ENCODE peak calls at places on chromosomes 7 and 10, in six cellular contexts. One of them, this sample, is unnamed. For H3K9me3, the result is how much of the 10 kb centered on the place peaks cover.

GRCh38 chr10:125012851-125013528 is 71.1 kb downstream of the ZRANB1 start:
- DNase-seq in NT2/D1: no peak
- DNase-seq in A549: no peak
- DNase-seq in CD8-positive, alpha-beta memory T cell: no peak
- DNase-seq in OCI-LY7: no peak
- DNase-seq in ovary: no peak
- DNase-seq in this sample: no peak

GRCh38 chr7:141012044-141012685 is 2.6 kb downstream of the MRPS33 start:
- DNase-seq in NT2/D1: peak
- DNase-seq in A549: peak
- DNase-seq in CD8-positive, alpha-beta memory T cell: peak
- DNase-seq in OCI-LY7: peak
- DNase-seq in ovary: peak
- DNase-seq in this sample: peak

GRCh38 chr7:142901426-142902259 is 16.1 kb upstream of the TRPV6 start:
- DNase-seq in NT2/D1: no peak
- DNase-seq in A549: no peak
- DNase-seq in CD8-positive, alpha-beta memory T cell: no peak
- DNase-seq in OCI-LY7: no peak
- DNase-seq in ovary: no peak
- DNase-seq in this sample: no peak

GRCh38 chr10:100917071-100917470 is 4.3 kb downstream of the SLF2 start:
- DNase-seq in NT2/D1: no peak
- DNase-seq in A549: no peak
- DNase-seq in CD8-positive, alpha-beta memory T cell: no peak
- DNase-seq in OCI-LY7: no peak
- DNase-seq in ovary: no peak
- DNase-seq in this sample: no peak

GRCh38 chr10:60238408-60239100 is 151.1 kb downstream of the ANK3 start:
- DNase-seq in NT2/D1: peak
- DNase-seq in A549: peak
- DNase-seq in CD8-positive, alpha-beta memory T cell: no peak
- DNase-seq in OCI-LY7: peak
- DNase-seq in ovary: no peak
- DNase-seq in this sample: no peak

GRCh38 chr10:98416989-98417388 is 2.0 kb upstream of the PYROXD2 start:
- DNase-seq in NT2/D1: no peak
- DNase-seq in A549: no peak
- DNase-seq in CD8-positive, alpha-beta memory T cell: peak
- DNase-seq in OCI-LY7: no peak
- DNase-seq in ovary: no peak
- DNase-seq in this sample: no peak

GRCh38 chr7:47327698-47328391 is 254.1 kb downstream of the TNS3 start:
- DNase-seq in NT2/D1: peak
- DNase-seq in A549: no peak
- DNase-seq in CD8-positive, alpha-beta memory T cell: no peak
- DNase-seq in OCI-LY7: no peak
- DNase-seq in ovary: peak
- DNase-seq in this sample: no peak

GRCh38 chr10:121070257-121070656 is 219.1 kb downstream of the WDR11 start:
- DNase-seq in NT2/D1: no peak
- DNase-seq in A549: peak
- DNase-seq in CD8-positive, alpha-beta memory T cell: no peak
- DNase-seq in OCI-LY7: peak
- DNase-seq in ovary: no peak
- DNase-seq in this sample: no peak

GRCh38 chr10:70596110-70596798 is 6.3 kb downstream of the PRF1 start:
- DNase-seq in NT2/D1: no peak
- DNase-seq in A549: no peak
- DNase-seq in CD8-positive, alpha-beta memory T cell: no peak
- DNase-seq in OCI-LY7: no peak
- DNase-seq in ovary: no peak
- DNase-seq in this sample: no peak

GRCh38 chr7:4436936-4437335 is 245.2 kb upstream of the FOXK1 start:
- DNase-seq in NT2/D1: no peak
- DNase-seq in A549: no peak
- DNase-seq in CD8-positive, alpha-beta memory T cell: no peak
- DNase-seq in OCI-LY7: no peak
- DNase-seq in ovary: no peak
- DNase-seq in this sample: no peak
- H3K9me3 ChIP-seq in NT2/D1: under half
- H3K9me3 ChIP-seq in A549: under half
- H3K9me3 ChIP-seq in CD8-positive, alpha-beta memory T cell: under half
- H3K9me3 ChIP-seq in OCI-LY7: under half
- H3K9me3 ChIP-seq in ovary: under half
- H3K9me3 ChIP-seq in this sample: under half

GRCh38 chr7:157813053-157813452 is 476.2 kb downstream of the DNAJB6 start:
- DNase-seq in NT2/D1: no peak
- DNase-seq in A549: no peak
- DNase-seq in CD8-positive, alpha-beta memory T cell: no peak
- DNase-seq in OCI-LY7: no peak
- DNase-seq in ovary: no peak
- DNase-seq in this sample: no peak
- H3K9me3 ChIP-seq in NT2/D1: under half
- H3K9me3 ChIP-seq in A549: under half
- H3K9me3 ChIP-seq in CD8-positive, alpha-beta memory T cell: under half
- H3K9me3 ChIP-seq in OCI-LY7: under half
- H3K9me3 ChIP-seq in ovary: under half
- H3K9me3 ChIP-seq in this sample: under half

GRCh38 chr7:7210475-7211237 is 28.3 kb downstream of the C1GALT1 start:
- DNase-seq in NT2/D1: peak
- DNase-seq in A549: no peak
- DNase-seq in CD8-positive, alpha-beta memory T cell: no peak
- DNase-seq in OCI-LY7: no peak
- DNase-seq in ovary: no peak
- DNase-seq in this sample: no peak

GRCh38 chr7:7208524-7208923 is 26.2 kb downstream of the C1GALT1 start:
- DNase-seq in NT2/D1: no peak
- DNase-seq in A549: no peak
- DNase-seq in CD8-positive, alpha-beta memory T cell: no peak
- DNase-seq in OCI-LY7: no peak
- DNase-seq in ovary: no peak
- DNase-seq in this sample: no peak

GRCh38 chr7:7212612-7213011 is 30.3 kb downstream of the C1GALT1 start:
- DNase-seq in NT2/D1: peak
- DNase-seq in A549: no peak
- DNase-seq in CD8-positive, alpha-beta memory T cell: no peak
- DNase-seq in OCI-LY7: no peak
- DNase-seq in ovary: no peak
- DNase-seq in this sample: no peak

GRCh38 chr7:7207876-7208275 is 25.5 kb downstream of the C1GALT1 start:
- DNase-seq in NT2/D1: no peak
- DNase-seq in A549: no peak
- DNase-seq in CD8-positive, alpha-beta memory T cell: no peak
- DNase-seq in OCI-LY7: no peak
- DNase-seq in ovary: no peak
- DNase-seq in this sample: no peak

DNA sequence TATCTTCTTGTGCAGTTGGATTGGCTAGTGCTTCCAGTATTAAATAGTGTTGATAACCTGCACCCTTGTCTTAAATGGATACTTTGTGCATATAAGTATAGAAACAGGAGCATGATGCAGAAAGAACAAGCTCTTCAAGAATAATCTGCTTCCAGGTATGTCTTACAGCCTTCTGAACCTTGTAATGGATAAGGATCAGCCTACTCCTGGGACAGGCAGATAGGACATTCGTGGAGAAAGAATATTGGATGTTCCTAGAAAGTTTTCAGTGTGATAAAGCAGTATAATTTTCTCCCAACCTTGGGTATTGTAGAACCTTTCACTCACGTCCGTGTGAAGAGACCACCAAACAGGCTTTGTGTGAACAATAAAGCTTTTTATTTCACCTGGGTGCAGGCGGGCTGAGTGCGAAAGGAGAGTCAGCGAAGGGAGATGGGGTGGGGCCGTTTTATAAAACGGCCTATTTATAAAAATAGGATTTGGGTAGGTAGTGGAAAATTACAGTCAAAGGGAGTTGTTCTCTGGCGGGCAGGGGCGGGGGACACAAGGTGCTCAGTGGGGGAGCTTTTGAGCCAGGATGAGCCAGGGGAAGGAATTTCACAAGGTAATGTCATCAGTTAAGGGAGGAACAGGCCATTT is 27.2 kb downstream of the C1GALT1 start:
- DNase-seq in NT2/D1: no peak
- DNase-seq in A549: no peak
- DNase-seq in CD8-positive, alpha-beta memory T cell: no peak
- DNase-seq in OCI-LY7: no peak
- DNase-seq in ovary: no peak
- DNase-seq in this sample: no peak
- H3K9me3 ChIP-seq in NT2/D1: under half
- H3K9me3 ChIP-seq in A549: under half
- H3K9me3 ChIP-seq in CD8-positive, alpha-beta memory T cell: under half
- H3K9me3 ChIP-seq in OCI-LY7: under half
- H3K9me3 ChIP-seq in ovary: under half
- H3K9me3 ChIP-seq in this sample: under half

GRCh38 chr10:75969031-75969430 is 537.6 kb downstream of the LRMDA start:
- DNase-seq in NT2/D1: no peak
- DNase-seq in A549: no peak
- DNase-seq in CD8-positive, alpha-beta memory T cell: no peak
- DNase-seq in OCI-LY7: no peak
- DNase-seq in ovary: no peak
- DNase-seq in this sample: no peak

GRCh38 chr10:75971402-75972211 is 540.2 kb downstream of the LRMDA start:
- DNase-seq in NT2/D1: no peak
- DNase-seq in A549: no peak
- DNase-seq in CD8-positive, alpha-beta memory T cell: no peak
- DNase-seq in OCI-LY7: no peak
- DNase-seq in ovary: no peak
- DNase-seq in this sample: no peak

GRCh38 chr10:75976681-75977080 is 545.3 kb downstream of the LRMDA start:
- DNase-seq in NT2/D1: no peak
- DNase-seq in A549: no peak
- DNase-seq in CD8-positive, alpha-beta memory T cell: no peak
- DNase-seq in OCI-LY7: no peak
- DNase-seq in ovary: no peak
- DNase-seq in this sample: no peak

GRCh38 chr10:75974080-75974479 is 542.7 kb downstream of the LRMDA start:
- DNase-seq in NT2/D1: no peak
- DNase-seq in A549: no peak
- DNase-seq in CD8-positive, alpha-beta memory T cell: no peak
- DNase-seq in OCI-LY7: no peak
- DNase-seq in ovary: no peak
- DNase-seq in this sample: no peak

DNA sequence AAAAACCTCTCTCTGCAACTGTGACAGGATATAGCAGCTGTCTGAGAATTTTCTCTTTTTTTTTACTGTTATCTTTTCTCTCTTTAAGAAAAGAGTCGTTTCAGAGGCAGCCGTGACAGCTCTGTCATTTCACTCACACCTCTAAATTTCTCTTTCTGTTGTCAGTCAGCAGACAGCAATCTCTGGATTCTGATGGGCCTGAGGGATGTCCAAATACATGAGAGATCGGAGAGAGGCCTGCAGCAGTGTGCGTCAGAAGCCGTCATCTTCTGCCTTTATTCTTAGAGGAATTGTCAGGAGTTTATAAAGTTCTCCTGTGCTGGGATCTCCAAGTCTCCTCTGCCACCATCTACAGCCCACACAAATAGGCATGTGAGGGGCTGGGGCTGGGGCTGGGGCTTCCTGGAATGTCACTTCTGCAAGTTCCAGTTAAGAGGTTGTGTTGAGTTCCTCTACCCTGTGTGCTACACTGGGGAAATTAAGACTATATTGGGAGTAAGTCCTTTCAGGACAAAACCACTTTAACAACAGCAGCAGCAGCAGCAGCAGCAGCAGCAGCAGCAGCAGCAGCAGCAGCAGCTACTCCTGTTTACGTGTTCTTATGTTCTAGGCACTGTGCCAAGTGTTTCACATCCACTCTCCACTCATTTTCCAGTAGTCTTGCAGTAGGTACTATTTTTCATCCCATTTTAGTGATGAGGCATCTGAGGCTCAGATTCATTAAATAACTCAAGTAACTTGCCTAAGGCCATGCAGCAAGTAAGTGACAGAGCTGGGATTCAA is 541.3 kb downstream of the LRMDA start:
- DNase-seq in NT2/D1: no peak
- DNase-seq in A549: no peak
- DNase-seq in CD8-positive, alpha-beta memory T cell: no peak
- DNase-seq in OCI-LY7: no peak
- DNase-seq in ovary: peak
- DNase-seq in this sample: no peak
- H3K9me3 ChIP-seq in NT2/D1: under half
- H3K9me3 ChIP-seq in A549: under half
- H3K9me3 ChIP-seq in CD8-positive, alpha-beta memory T cell: under half
- H3K9me3 ChIP-seq in OCI-LY7: under half
- H3K9me3 ChIP-seq in ovary: under half
- H3K9me3 ChIP-seq in this sample: under half

DNA sequence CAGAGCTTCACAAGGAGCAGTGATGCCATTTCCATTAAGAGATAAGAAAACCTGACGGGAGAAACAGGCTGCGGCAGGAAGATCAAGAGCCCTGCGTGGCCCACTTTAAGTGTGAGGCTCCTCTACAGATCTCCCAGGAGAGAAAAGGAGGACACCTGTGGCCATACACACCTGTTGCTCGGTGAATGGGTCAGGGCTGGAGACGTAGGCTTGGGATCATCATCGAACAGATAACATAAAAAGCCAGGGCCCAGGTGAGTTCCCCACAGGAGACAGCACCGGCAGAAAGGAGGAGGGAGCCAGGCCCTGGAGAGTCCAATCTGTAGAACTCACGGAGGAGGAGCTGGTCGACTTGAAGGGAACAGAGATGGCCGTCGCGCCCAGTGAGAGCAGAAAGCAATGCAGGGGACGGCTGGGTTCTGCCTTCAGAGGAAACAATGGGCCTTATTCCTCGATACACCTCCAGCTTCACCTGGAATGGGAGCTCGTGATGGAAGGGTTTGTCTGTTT is 556.8 kb downstream of the DNAJB6 start:
- DNase-seq in NT2/D1: no peak
- DNase-seq in A549: no peak
- DNase-seq in CD8-positive, alpha-beta memory T cell: no peak
- DNase-seq in OCI-LY7: no peak
- DNase-seq in ovary: no peak
- DNase-seq in this sample: no peak
- H3K9me3 ChIP-seq in NT2/D1: under half
- H3K9me3 ChIP-seq in A549: under half
- H3K9me3 ChIP-seq in CD8-positive, alpha-beta memory T cell: under half
- H3K9me3 ChIP-seq in OCI-LY7: under half
- H3K9me3 ChIP-seq in ovary: under half
- H3K9me3 ChIP-seq in this sample: under half